ENCODE peak calls at places on chromosomes 16 and 17, in five cellular contexts. V is GM12878, L is K562, P is H1, H is HepG2. E is an unnamed sample.

GRCh38 chr16:90018297-90019200 is 707 bp downstream of the DBNDD1 start:
- DNase-seq in V (no peak), L (peak), P (peak), H (no peak), E (no peak)

GRCh38 chr17:72816406-72816805 is 276.1 kb downstream of the SLC39A11 start:
- DNase-seq in V (no peak), L (no peak), P (no peak), H (no peak), E (no peak)

GRCh38 chr17:2062571-2063183 is 7.8 kb downstream of the HIC1 start:
- DNase-seq in V (no peak), L (peak), P (no peak), H (no peak), E (no peak)

GRCh38 chr17:15342460-15342859 is 1.1 kb upstream of the TEKT3 start:
- DNase-seq in V (no peak), L (no peak), P (no peak), H (no peak), E (no peak)

GRCh38 chr17:60902399-60902798 is 224.7 kb downstream of the BCAS3 start:
- DNase-seq in V (no peak), L (no peak), P (no peak), H (no peak), E (no peak)

GRCh38 chr17:27554152-27554551 is 76.8 kb upstream of the LGALS9 start:
- DNase-seq in V (no peak), L (no peak), P (no peak), H (peak), E (no peak)

GRCh38 chr16:57848181-57848580 is 45.9 kb upstream of the KIFC3 start:
- DNase-seq in V (no peak), L (no peak), P (no peak), H (no peak), E (no peak)

GRCh38 chr16:26645629-26646028 is 421.1 kb upstream of the C16orf82 start:
- DNase-seq in V (no peak), L (peak), P (peak), H (no peak), E (no peak)

GRCh38 chr17:80780381-80781187 is 211.1 kb upstream of the CHMP6 start:
- DNase-seq in V (peak), L (no peak), P (no peak), H (no peak), E (no peak)

GRCh38 chr16:80408014-80408413 is 132.8 kb upstream of the DYNLRB2 start:
- DNase-seq in V (no peak), L (no peak), P (no peak), H (no peak), E (no peak)

GRCh38 chr17:2297023-2297422 is 6.6 kb downstream of the SMG6 start:
- DNase-seq in V (no peak), L (no peak), P (no peak), H (no peak), E (no peak)

GRCh38 chr17:57757735-57758134 is 12.6 kb upstream of the CCDC182 start:
- DNase-seq in V (no peak), L (no peak), P (no peak), H (no peak), E (no peak)

GRCh38 chr16:27762441-27762840 is 212.5 kb downstream of the KATNIP start:
- DNase-seq in V (no peak), L (no peak), P (no peak), H (no peak), E (peak)

GRCh38 chr16:17414421-17414820 is 56.3 kb downstream of the XYLT1 start:
- DNase-seq in V (peak), L (no peak), P (no peak), H (no peak), E (no peak)

GRCh38 chr17:82092995-82093751 is 4.9 kb downstream of the FASN start:
- DNase-seq in V (no peak), L (no peak), P (no peak), H (no peak), E (no peak)

GRCh38 chr16:15041260-15042011 is 14.4 kb downstream of the NTAN1 start:
- DNase-seq in V (no peak), L (peak), P (no peak), H (no peak), E (no peak)

GRCh38 chr17:69448431-69449102 is 34.1 kb downstream of the MAP2K6 start:
- DNase-seq in V (no peak), L (no peak), P (peak), H (no peak), E (no peak)

GRCh38 chr17:40909755-40910154 is 24.7 kb upstream of the KRT20 start:
- DNase-seq in V (no peak), L (no peak), P (no peak), H (peak), E (no peak)

GRCh38 chr17:81064746-81065475 is 30.0 kb downstream of the BAIAP2 start:
- DNase-seq in V (no peak), L (no peak), P (no peak), H (no peak), E (no peak)

GRCh38 chr16:48444574-48444973 is 59.4 kb upstream of the SIAH1 start:
- DNase-seq in V (no peak), L (no peak), P (no peak), H (no peak), E (peak)

GRCh38 chr17:49822829-49823228 is 25.0 kb downstream of the TAC4 start:
- DNase-seq in V (no peak), L (no peak), P (no peak), H (no peak), E (no peak)

GRCh38 chr17:30172560-30172959 is 55.9 kb downstream of the NSRP1 start:
- DNase-seq in V (no peak), L (no peak), P (no peak), H (no peak), E (no peak)

GRCh38 chr16:73058221-73058615 is 10.3 kb upstream of the ZFHX3 start:
- DNase-seq in V (no peak), L (peak), P (peak), H (no peak), E (no peak)

GRCh38 chr17:30548189-30548588 is 71.0 kb downstream of the GOSR1 start:
- DNase-seq in V (no peak), L (no peak), P (peak), H (no peak), E (no peak)

GRCh38 chr17:76682306-76682705 is 28.5 kb downstream of the MXRA7 start:
- DNase-seq in V (no peak), L (peak), P (no peak), H (no peak), E (no peak)

GRCh38 chr17:5785343-5785742 is 201.0 kb upstream of the NLRP1 start:
- DNase-seq in V (peak), L (no peak), P (no peak), H (no peak), E (no peak)

GRCh38 chr16:65889533-65889966 is 476.9 kb upstream of the CDH5 start:
- DNase-seq in V (no peak), L (no peak), P (no peak), H (no peak), E (no peak)

GRCh38 chr16:48311242-48311641 is 63.9 kb upstream of the ABCC11 start:
- DNase-seq in V (no peak), L (no peak), P (no peak), H (no peak), E (no peak)

GRCh38 chr17:63592797-63593196 is 7.9 kb upstream of the TACO1 start:
- DNase-seq in V (no peak), L (no peak), P (no peak), H (no peak), E (no peak)

GRCh38 chr17:63589646-63590045 is 11.0 kb upstream of the TACO1 start:
- DNase-seq in V (no peak), L (no peak), P (no peak), H (no peak), E (no peak)

GRCh38 chr17:63587770-63588169 is 12.9 kb upstream of the TACO1 start:
- DNase-seq in V (no peak), L (no peak), P (no peak), H (no peak), E (no peak)

DNA sequence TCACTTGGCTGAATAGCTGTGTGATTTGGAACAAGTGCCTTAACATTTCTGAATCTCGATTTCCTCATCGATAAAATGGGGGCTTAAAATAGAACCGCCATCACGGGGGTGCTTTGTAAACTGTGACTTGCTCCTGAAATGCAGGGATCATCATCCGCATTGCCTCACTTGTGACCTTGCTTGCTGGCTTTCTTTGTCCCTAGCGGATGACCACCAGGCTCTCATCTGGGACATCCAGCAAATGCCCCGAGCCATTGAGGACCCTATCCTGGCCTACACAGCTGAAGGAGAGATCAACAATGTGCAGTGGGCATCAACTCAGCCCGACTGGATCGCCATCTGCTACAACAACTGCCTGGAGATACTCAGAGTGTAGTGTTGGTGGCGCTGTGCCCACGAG is 11.9 kb upstream of the TACO1 start:
- DNase-seq in V (no peak), L (no peak), P (no peak), H (no peak), E (no peak)
- TF ChIP-seq POLR2A in V (no peak), L (no peak), P (no peak), H (no peak), E (no peak)

GRCh38 chr16:77442078-77442477 is 7.2 kb upstream of the ADAMTS18 start:
- DNase-seq in V (no peak), L (no peak), P (no peak), H (no peak), E (no peak)
- TF ChIP-seq JUND in V (no peak), L (no peak), P (no peak), H (no peak), E (no peak)

DNA sequence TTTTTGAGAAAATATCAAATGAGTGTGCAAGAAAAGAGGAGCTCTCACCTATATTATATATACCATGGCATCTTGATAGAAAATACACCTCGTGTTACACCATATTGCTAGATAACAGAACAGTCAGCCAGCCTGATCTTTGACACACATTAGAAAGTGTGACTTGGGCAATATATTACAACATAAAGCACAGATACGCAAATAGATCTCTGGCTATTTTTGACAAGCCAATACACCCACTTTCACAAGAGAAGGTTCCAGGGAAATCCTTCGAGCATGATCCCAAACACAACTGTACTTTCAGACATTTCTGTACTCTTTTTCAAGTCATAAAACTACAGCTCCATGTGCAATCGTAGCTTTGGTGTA is 9.4 kb downstream of the GGA2 start:
- DNase-seq in V (no peak), L (no peak), P (no peak), H (no peak), E (no peak)
- TF ChIP-seq POLR2A in V (no peak), L (no peak), P (no peak), H (no peak), E (no peak)

DNA sequence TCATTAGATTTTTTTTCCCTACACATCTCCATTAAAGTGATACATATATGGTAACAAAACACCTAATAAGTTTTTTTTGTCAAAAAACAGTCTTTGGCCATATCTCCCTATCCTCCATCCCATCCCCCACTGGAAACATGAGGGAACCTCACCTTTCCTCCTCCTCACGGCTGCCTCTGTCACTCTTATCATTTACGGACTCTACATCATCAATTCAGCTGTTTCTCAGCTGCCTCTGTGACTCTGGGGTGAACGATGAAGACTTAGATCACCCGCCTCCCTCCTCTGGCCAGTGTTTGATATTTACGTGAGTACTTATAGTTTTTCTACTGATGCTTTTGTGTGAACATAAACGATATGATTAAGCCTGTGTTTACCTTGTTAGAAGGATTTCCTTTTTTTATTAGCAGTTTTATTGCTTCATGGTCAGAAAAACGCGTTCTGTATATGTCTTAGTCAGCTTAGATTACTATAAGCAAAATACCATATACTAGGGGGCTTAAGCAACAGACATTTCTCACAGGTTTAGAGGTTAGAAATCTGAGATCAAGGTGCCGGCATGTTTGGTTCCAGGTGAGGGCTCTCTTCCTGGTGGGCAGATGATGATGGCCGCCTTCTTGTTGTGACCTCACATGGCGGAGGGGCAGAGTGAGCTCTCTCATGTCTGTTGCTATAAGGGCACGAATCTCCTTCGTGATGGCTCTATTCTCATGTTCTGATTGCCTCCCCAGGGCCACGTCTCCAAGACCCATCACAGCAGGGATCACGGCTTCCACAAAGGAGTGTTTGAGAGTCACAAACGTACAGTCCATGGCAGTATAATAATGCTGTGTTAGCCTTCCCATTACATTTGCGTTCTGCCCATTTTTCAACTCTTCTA is 32.1 kb downstream of the DNAH17 start:
- DNase-seq in V (no peak), L (no peak), P (no peak), H (no peak), E (no peak)
- TF ChIP-seq JUND in V (no peak), L (no peak), P (no peak), H (no peak), E (no peak)

GRCh38 chr16:75249441-75249840 is 2.0 kb downstream of the BCAR1 start:
- DNase-seq in V (no peak), L (no peak), P (no peak), H (no peak), E (no peak)

GRCh38 chr16:75247249-75247648 is 4.2 kb downstream of the BCAR1 start:
- DNase-seq in V (no peak), L (no peak), P (no peak), H (no peak), E (no peak)

GRCh38 chr16:75250089-75250808 is 1.2 kb downstream of the BCAR1 start:
- DNase-seq in V (no peak), L (no peak), P (no peak), H (no peak), E (no peak)

GRCh38 chr16:75248142-75248535 is 3.3 kb downstream of the BCAR1 start:
- DNase-seq in V (no peak), L (peak), P (no peak), H (no peak), E (no peak)

GRCh38 chr16:75248536-75249380 is 2.7 kb downstream of the BCAR1 start:
- DNase-seq in V (no peak), L (no peak), P (no peak), H (no peak), E (no peak)
- TF ChIP-seq POLR2A in V (no peak), L (no peak), P (no peak), H (no peak), E (no peak)

DNA sequence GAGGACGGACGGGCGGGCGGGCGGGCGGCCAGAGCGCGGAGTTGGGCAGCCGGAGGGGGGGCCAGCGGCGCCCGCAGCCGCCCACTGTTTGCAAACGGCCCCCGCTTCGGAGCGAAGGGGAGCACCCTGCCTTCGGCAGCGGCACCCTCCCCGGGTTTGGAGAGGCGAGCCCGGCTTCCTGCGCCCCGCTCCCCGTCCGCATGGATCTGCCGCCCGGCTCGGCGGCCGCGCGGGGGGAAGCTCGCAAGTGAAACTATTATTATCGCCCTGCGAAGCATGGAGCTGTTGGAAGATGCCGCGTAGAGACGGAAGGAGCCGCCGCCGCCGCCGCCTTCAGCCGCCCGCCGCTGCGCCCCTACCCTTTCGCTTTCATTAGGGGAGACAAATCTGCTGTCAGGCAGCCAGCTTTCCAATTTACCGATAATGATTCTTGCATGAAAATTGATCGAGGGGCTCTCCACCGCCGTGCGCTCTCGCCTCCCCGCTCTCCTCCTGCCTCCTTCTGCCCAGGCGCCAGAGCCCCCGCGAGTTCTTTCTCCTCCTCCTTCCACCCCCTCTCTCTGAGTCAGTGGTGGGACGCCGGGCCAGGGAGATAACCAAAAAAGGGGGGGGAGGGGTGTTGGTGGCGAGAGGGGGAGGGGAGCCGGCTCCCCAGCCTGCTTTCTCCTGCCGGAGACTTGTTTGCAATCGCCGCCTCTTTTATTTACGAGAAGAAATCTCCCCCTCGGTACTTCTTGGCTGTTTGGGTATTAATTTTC is 58.2 kb upstream of the GSE1 start:
- DNase-seq in V (no peak), L (peak), P (no peak), H (no peak), E (no peak)
- TF ChIP-seq JUND in V (no peak), L (peak), P (no peak), H (no peak), E (no peak)

DNA sequence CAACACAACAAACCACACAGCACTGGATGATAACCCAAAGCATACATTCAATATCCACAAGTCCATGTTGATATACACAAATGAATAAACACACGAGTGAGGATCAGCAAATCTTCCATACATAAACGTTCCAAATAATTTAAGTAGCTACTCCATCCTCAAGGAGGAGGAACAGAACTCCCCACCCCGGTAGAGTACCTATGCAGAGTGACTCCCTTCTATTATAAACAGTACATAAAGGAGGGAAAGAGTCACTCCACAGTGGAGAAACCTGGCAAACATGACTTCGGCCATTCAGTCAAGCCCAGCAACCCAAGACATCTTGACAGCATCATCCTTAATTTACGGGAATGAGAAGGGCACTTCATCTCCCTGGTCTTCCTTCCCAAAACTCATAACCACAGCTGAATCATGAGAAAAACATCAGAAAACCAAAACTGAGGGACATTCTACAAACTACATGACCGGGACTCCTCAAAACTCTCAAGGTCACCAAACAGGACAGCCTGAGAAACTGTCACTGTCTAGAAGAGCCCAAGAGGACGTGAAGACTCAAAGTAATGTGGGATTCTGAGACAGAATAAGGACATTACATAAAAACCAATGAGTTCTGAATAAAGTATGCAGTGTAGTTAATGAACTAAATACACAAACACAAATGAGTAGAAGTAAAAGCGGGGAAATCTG is 5.6 kb downstream of the USP22 start:
- DNase-seq in V (no peak), L (no peak), P (no peak), H (no peak), E (no peak)
- TF ChIP-seq POLR2A in V (no peak), L (no peak), P (peak), H (peak), E (no peak)

GRCh38 chr17:7967751-7968150 is 34.7 kb upstream of the GUCY2D start:
- DNase-seq in V (no peak), L (no peak), P (no peak), H (no peak), E (no peak)

GRCh38 chr17:7974638-7975131 is 27.7 kb upstream of the GUCY2D start:
- DNase-seq in V (no peak), L (no peak), P (no peak), H (no peak), E (no peak)

GRCh38 chr17:7969434-7969833 is 33.0 kb upstream of the GUCY2D start:
- DNase-seq in V (no peak), L (no peak), P (no peak), H (no peak), E (no peak)

GRCh38 chr17:7971651-7972050 is 30.8 kb upstream of the GUCY2D start:
- DNase-seq in V (no peak), L (no peak), P (no peak), H (no peak), E (no peak)

DNA sequence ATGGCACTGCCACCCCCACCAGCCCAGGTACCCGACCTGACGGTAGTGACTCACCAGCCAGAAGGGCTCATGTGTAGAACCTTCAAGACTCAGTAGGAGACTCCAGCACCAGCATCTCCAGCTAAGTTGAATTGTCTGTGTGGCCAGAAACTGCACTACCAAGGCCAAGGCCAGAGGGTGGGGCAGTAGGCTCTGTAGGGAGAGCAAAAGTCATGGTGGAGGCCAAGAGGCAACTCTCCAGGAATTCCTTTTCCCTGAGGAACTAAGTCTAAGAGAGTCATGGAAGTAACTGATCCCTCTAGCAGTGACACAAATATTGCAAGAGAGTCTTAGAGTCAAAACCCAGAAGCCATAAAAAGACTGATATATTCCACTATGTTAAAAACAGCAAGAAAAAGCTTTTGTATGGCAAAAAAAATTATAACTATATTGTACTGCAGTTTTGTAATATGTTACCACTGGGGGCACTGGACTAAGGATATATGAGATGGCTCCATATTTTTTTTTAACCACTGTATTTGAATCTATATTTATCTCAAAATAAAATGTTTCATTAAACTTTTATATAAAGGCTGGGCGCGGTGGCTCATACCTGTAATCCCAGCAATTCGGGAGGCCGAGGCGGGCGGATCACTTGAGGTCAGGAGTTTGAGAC is 30.2 kb upstream of the GUCY2D start:
- DNase-seq in V (no peak), L (no peak), P (no peak), H (no peak), E (no peak)
- TF ChIP-seq JUND in V (no peak), L (no peak), P (no peak), H (no peak), E (no peak)